ENCODE peak calls at places on chromosomes 4 and X, in six cellular contexts. One of them, this sample, is unnamed.

GRCh38 chr4:86961605-86962295 is 26.9 kb downstream of the AFF1 start:
- DNase-seq in A549: peak; percentile 11
- DNase-seq in posterior vena cava: no peak
- DNase-seq in astrocyte: peak; percentile 80
- DNase-seq in NCI-H1092 treated with DMSO at 0.1 percent for 48 hours: no peak
- DNase-seq in astrocyte of the hippocampus: peak; percentile 52
- DNase-seq in this sample: no peak

GRCh38 chrX:41027388-41027787 is 57.9 kb upstream of the USP9X start:
- DNase-seq in A549: peak; percentile 90
- DNase-seq in posterior vena cava: no peak
- DNase-seq in astrocyte: peak; percentile 74
- DNase-seq in NCI-H1092 treated with DMSO at 0.1 percent for 48 hours: no peak
- DNase-seq in astrocyte of the hippocampus: peak; percentile 42
- DNase-seq in this sample: peak; percentile 48

GRCh38 chr4:153212755-153213154 is 8.5 kb downstream of the TRIM2 start:
- DNase-seq in A549: no peak
- DNase-seq in posterior vena cava: no peak
- DNase-seq in astrocyte: no peak
- DNase-seq in NCI-H1092 treated with DMSO at 0.1 percent for 48 hours: no peak
- DNase-seq in astrocyte of the hippocampus: peak; percentile 46
- DNase-seq in this sample: no peak

GRCh38 chrX:7088968-7089615 is 58.4 kb upstream of the STS start:
- DNase-seq in A549: no peak
- DNase-seq in posterior vena cava: no peak
- DNase-seq in astrocyte: no peak
- DNase-seq in NCI-H1092 treated with DMSO at 0.1 percent for 48 hours: no peak
- DNase-seq in astrocyte of the hippocampus: no peak
- DNase-seq in this sample: no peak

GRCh38 chr4:85607624-85608023 is 132.7 kb downstream of the ARHGAP24 start:
- DNase-seq in A549: no peak
- DNase-seq in posterior vena cava: no peak
- DNase-seq in astrocyte: no peak
- DNase-seq in NCI-H1092 treated with DMSO at 0.1 percent for 48 hours: peak; percentile 87
- DNase-seq in astrocyte of the hippocampus: no peak
- DNase-seq in this sample: no peak

GRCh38 chrX:131704136-131704695 is 160.3 kb downstream of the OR13H1 start:
- DNase-seq in A549: peak; percentile 92
- DNase-seq in posterior vena cava: peak; percentile 95
- DNase-seq in astrocyte: peak; percentile 51
- DNase-seq in NCI-H1092 treated with DMSO at 0.1 percent for 48 hours: peak; percentile 89
- DNase-seq in astrocyte of the hippocampus: peak; percentile 89
- DNase-seq in this sample: peak; percentile 71

GRCh38 chr4:137583650-137584049 is 51.4 kb upstream of the PCDH18 start:
- DNase-seq in A549: no peak
- DNase-seq in posterior vena cava: no peak
- DNase-seq in astrocyte: no peak
- DNase-seq in NCI-H1092 treated with DMSO at 0.1 percent for 48 hours: no peak
- DNase-seq in astrocyte of the hippocampus: no peak
- DNase-seq in this sample: no peak

GRCh38 chr4:96983830-96984229 is 1143.9 kb downstream of the PDHA2 start:
- DNase-seq in A549: no peak
- DNase-seq in posterior vena cava: no peak
- DNase-seq in astrocyte: no peak
- DNase-seq in NCI-H1092 treated with DMSO at 0.1 percent for 48 hours: no peak
- DNase-seq in astrocyte of the hippocampus: peak; percentile 46
- DNase-seq in this sample: peak; percentile 24

GRCh38 chrX:147737690-147738089 is 174.0 kb upstream of the FMR1 start:
- DNase-seq in A549: no peak
- DNase-seq in posterior vena cava: no peak
- DNase-seq in astrocyte: no peak
- DNase-seq in NCI-H1092 treated with DMSO at 0.1 percent for 48 hours: no peak
- DNase-seq in astrocyte of the hippocampus: no peak
- DNase-seq in this sample: no peak

GRCh38 chr4:142091691-142092182 is 455.4 kb downstream of the IL15 start:
- DNase-seq in A549: peak; percentile 93
- DNase-seq in posterior vena cava: peak; percentile 58
- DNase-seq in astrocyte: peak; percentile 100
- DNase-seq in NCI-H1092 treated with DMSO at 0.1 percent for 48 hours: no peak
- DNase-seq in astrocyte of the hippocampus: peak; percentile 96
- DNase-seq in this sample: peak; percentile 97

GRCh38 chr4:158327525-158327924 is 117.2 kb downstream of the TMEM144 start:
- DNase-seq in A549: no peak
- DNase-seq in posterior vena cava: no peak
- DNase-seq in astrocyte: no peak
- DNase-seq in NCI-H1092 treated with DMSO at 0.1 percent for 48 hours: no peak
- DNase-seq in astrocyte of the hippocampus: no peak
- DNase-seq in this sample: no peak

GRCh38 chr4:81352476-81352875 is 119.2 kb downstream of the RASGEF1B start:
- DNase-seq in A549: no peak
- DNase-seq in posterior vena cava: no peak
- DNase-seq in astrocyte: peak; percentile 14
- DNase-seq in NCI-H1092 treated with DMSO at 0.1 percent for 48 hours: no peak
- DNase-seq in astrocyte of the hippocampus: peak; percentile 39
- DNase-seq in this sample: no peak

GRCh38 chr4:142474398-142475087 is 371.6 kb downstream of the INPP4B start:
- DNase-seq in A549: peak; percentile 68
- DNase-seq in posterior vena cava: no peak
- DNase-seq in astrocyte: peak; percentile 22
- DNase-seq in NCI-H1092 treated with DMSO at 0.1 percent for 48 hours: peak; percentile 24
- DNase-seq in astrocyte of the hippocampus: no peak
- DNase-seq in this sample: peak; percentile 18

GRCh38 chr4:38752393-38752961 is 30.3 kb downstream of the TLR10 start:
- DNase-seq in A549: no peak
- DNase-seq in posterior vena cava: no peak
- DNase-seq in astrocyte: peak; percentile 58
- DNase-seq in NCI-H1092 treated with DMSO at 0.1 percent for 48 hours: no peak
- DNase-seq in astrocyte of the hippocampus: peak; percentile 65
- DNase-seq in this sample: peak; percentile 42

GRCh38 chrX:146994163-146994562 is 179.6 kb upstream of the CXorf51A start:
- DNase-seq in A549: no peak
- DNase-seq in posterior vena cava: no peak
- DNase-seq in astrocyte: no peak
- DNase-seq in NCI-H1092 treated with DMSO at 0.1 percent for 48 hours: no peak
- DNase-seq in astrocyte of the hippocampus: no peak
- DNase-seq in this sample: no peak

GRCh38 chr4:105978684-105979296 is 83.5 kb downstream of the NPNT start:
- DNase-seq in A549: no peak
- DNase-seq in posterior vena cava: peak; percentile 83
- DNase-seq in astrocyte: peak; percentile 55
- DNase-seq in NCI-H1092 treated with DMSO at 0.1 percent for 48 hours: no peak
- DNase-seq in astrocyte of the hippocampus: no peak
- DNase-seq in this sample: peak; percentile 31

GRCh38 chr4:41205130-41205529 is 9.2 kb downstream of the APBB2 start:
- DNase-seq in A549: no peak
- DNase-seq in posterior vena cava: no peak
- DNase-seq in astrocyte: no peak
- DNase-seq in NCI-H1092 treated with DMSO at 0.1 percent for 48 hours: no peak
- DNase-seq in astrocyte of the hippocampus: no peak
- DNase-seq in this sample: no peak